ENCODE peak calls at places on chromosomes 11 and 22, in seven cellular contexts. U, B, C, F, V, M and W are unnamed samples.

GRCh38 chr22:24063986-24064385 is 52.9 kb downstream of the CABIN1 start:
- DNase-seq in V (no peak), C (no peak), B (no peak), F (no peak), M (no peak), U (no peak), W (no peak)

GRCh38 chr11:107405260-107405659 is 52.4 kb downstream of the CWF19L2 start:
- DNase-seq in F (no peak), M (no peak), V (no peak), B (no peak), C (no peak), U (no peak), W (no peak)

GRCh38 chr11:73186294-73186850 is 31.7 kb upstream of the P2RY2 start:
- DNase-seq in U (no peak), M (no peak), V (no peak), C (no peak), B (no peak), F (no peak), W (no peak)

GRCh38 chr11:103609117-103610066 is 427.0 kb upstream of the DDI1 start:
- DNase-seq in F (no peak), M (no peak), V (peak), C (peak), B (no peak), U (no peak), W (no peak)

GRCh38 chr11:90555477-90555876 is 332.6 kb upstream of the CHORDC1 start:
- DNase-seq in U (no peak), M (peak), C (no peak), B (no peak), F (no peak), V (no peak), W (no peak)

GRCh38 chr11:24312464-24313238 is 184.2 kb upstream of the LUZP2 start:
- DNase-seq in B (no peak), M (peak), C (peak), F (no peak), U (no peak), V (peak), W (no peak)

GRCh38 chr22:38406617-38407016 is 48.4 kb downstream of the KCNJ4 start:
- DNase-seq in B (no peak), V (peak), M (no peak), C (peak), F (no peak), U (no peak), W (no peak)

GRCh38 chr11:20026629-20027545 is 133.4 kb downstream of the DBX1 start:
- DNase-seq in C (no peak), M (no peak), F (no peak), U (no peak), V (no peak), B (peak), W (no peak)

GRCh38 chr22:19998232-19998951 is 18.2 kb downstream of the ARVCF start:
- DNase-seq in B (no peak), C (no peak), V (no peak), M (peak), F (no peak), U (no peak), W (no peak)

GRCh38 chr22:29706493-29706892 is 13.3 kb upstream of the CABP7 start:
- DNase-seq in M (peak), B (no peak), F (no peak), V (no peak), C (no peak), U (no peak), W (no peak)

GRCh38 chr11:126547161-126547560 is 191.7 kb downstream of the ST3GAL4 start:
- DNase-seq in C (peak), M (no peak), B (no peak), U (no peak), V (peak), F (no peak), W (no peak)

GRCh38 chr22:48947636-48948035 is 880.0 kb downstream of the BRD1 start:
- DNase-seq in B (no peak), C (no peak), V (no peak), M (no peak), U (no peak), F (no peak), W (peak)

GRCh38 chr22:38981005-38981658 is 1.0 kb upstream of the APOBEC3B start:
- DNase-seq in V (peak), M (no peak), C (peak), U (no peak), F (peak), B (peak), W (no peak)

GRCh38 chr11:134139873-134140331 is 71.0 kb downstream of the JAM3 start:
- DNase-seq in B (peak), F (peak), C (peak), M (peak), V (peak), U (peak), W (no peak)

GRCh38 chr11:103897156-103897555 is 139.3 kb upstream of the DDI1 start:
- DNase-seq in V (peak), C (no peak), F (no peak), B (no peak), M (no peak), U (no peak), W (no peak)

GRCh38 chr11:113817162-113817561 is 37.6 kb downstream of the CLDN25 start:
- DNase-seq in V (peak), U (no peak), M (no peak), B (no peak), F (no peak), C (no peak), W (no peak)

GRCh38 chr22:30864441-30865420 is 103.8 kb downstream of the MORC2 start:
- DNase-seq in C (no peak), U (no peak), V (no peak), M (peak), F (no peak), B (no peak), W (no peak)

GRCh38 chr11:111044751-111045407 is 200.6 kb upstream of the POU2AF2 start:
- DNase-seq in F (no peak), U (no peak), B (no peak), V (no peak), C (no peak), M (peak), W (no peak)

GRCh38 chr11:120883404-120884135 is 140.3 kb upstream of the TBCEL start:
- DNase-seq in B (no peak), V (peak), F (no peak), M (peak), C (peak), U (no peak), W (no peak)

GRCh38 chr11:120880791-120881190 is 143.1 kb upstream of the TBCEL start:
- DNase-seq in B (no peak), V (no peak), C (no peak), M (no peak), F (no peak), U (no peak), W (no peak)

GRCh38 chr11:120881591-120881990 is 142.3 kb upstream of the TBCEL start:
- DNase-seq in F (no peak), V (no peak), M (no peak), C (peak), B (no peak), U (no peak), W (no peak)

GRCh38 chr11:120884290-120885020 is 139.4 kb upstream of the TBCEL start:
- DNase-seq in C (no peak), U (no peak), B (no peak), M (peak), F (no peak), V (no peak), W (no peak)

GRCh38 chr11:120882237-120882636 is 141.7 kb upstream of the TBCEL start:
- DNase-seq in U (no peak), V (no peak), C (no peak), B (no peak), M (peak), F (no peak), W (no peak)
- H3K4me3 ChIP-seq in U (no peak), V (no peak), C (no peak), B (no peak), M (no peak), F (no peak), W (no peak)

GRCh38 chr11:2831826-2832717 is 53.5 kb downstream of the CDKN1C start:
- DNase-seq in B (no peak), U (no peak), F (no peak), M (no peak), C (no peak), V (no peak), W (no peak)
- H3K4me3 ChIP-seq in B (no peak), U (no peak), F (no peak), M (no peak), C (no peak), V (no peak), W (no peak)

GRCh38 chr11:64268028-64268686 is 16.3 kb downstream of the BAD start:
- DNase-seq in F (no peak), C (peak), U (no peak), M (no peak), V (no peak), B (no peak), W (no peak)
- H3K4me3 ChIP-seq in F (peak), C (peak), U (peak), M (peak), V (no peak), B (no peak), W (peak)

GRCh38 chr11:2885017-2885675 is 429 bp downstream of the CDKN1C start:
- DNase-seq in U (no peak), M (peak), C (peak), V (peak), B (peak), F (peak), W (no peak)

GRCh38 chr11:2887526-2888195 is 2.1 kb upstream of the CDKN1C start:
- DNase-seq in V (no peak), F (no peak), C (no peak), U (no peak), B (peak), M (no peak), W (no peak)

GRCh38 chr11:2886936-2887335 is 1.4 kb upstream of the CDKN1C start:
- DNase-seq in B (peak), U (no peak), M (no peak), F (no peak), C (no peak), V (no peak), W (no peak)

GRCh38 chr11:2885676-2886081 is at the start of gene CDKN1C:
- DNase-seq in B (peak), U (no peak), M (peak), F (peak), V (peak), C (peak), W (no peak)

GRCh38 chr11:2886191-2886894 is 768 bp upstream of the CDKN1C start:
- DNase-seq in F (no peak), M (no peak), U (no peak), V (no peak), C (peak), B (peak), W (no peak)
- H3K4me3 ChIP-seq in F (peak), M (peak), U (no peak), V (peak), C (no peak), B (no peak), W (peak)

GRCh38 chr11:82890941-82891340 is 9.3 kb downstream of the PRCP start:
- DNase-seq in V (no peak), B (no peak), M (no peak), F (no peak), C (no peak), U (no peak), W (no peak)
- H3K4me3 ChIP-seq in V (no peak), B (no peak), M (no peak), F (no peak), C (no peak), U (no peak), W (no peak)

DNA sequence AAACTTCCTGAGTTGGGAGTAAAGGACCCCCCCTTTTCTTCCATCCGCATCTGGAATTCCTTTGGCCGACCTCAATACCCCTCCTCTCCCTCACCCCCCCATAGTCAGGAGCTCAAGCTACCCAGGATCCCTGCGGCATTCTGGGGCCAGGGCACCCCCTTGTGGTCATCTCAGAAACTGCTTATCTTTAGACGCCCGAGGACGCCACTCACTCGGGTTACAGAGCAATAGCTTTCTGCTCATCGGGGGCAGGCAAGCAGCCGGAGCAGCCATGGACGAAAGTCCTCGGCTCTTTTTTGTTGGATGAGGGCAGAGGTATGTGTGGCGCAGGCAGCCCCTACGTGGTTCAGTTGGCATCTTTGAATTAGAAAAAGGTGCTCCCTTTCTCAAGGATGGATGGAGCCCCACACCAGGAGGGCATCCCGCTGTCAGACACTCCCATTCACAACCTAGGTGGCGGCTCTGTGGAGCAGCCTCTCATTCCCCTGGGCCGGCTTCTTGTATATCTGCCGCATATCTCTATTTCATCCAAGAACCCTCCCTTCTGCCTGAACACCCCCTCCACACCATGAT is 2.3 kb downstream of the C1QTNF5 start:
- DNase-seq in U (peak), V (no peak), F (peak), M (peak), B (peak), C (peak), W (no peak)
- H3K4me3 ChIP-seq in U (no peak), V (peak), F (no peak), M (no peak), B (no peak), C (peak), W (peak)

GRCh38 chr22:46707305-46707704 is 30.7 kb downstream of the CERK start:
- DNase-seq in F (no peak), U (no peak), B (no peak), C (no peak), M (no peak), V (no peak), W (no peak)

GRCh38 chr22:46703996-46704370 is 34.1 kb downstream of the CERK start:
- DNase-seq in B (no peak), C (no peak), V (no peak), M (no peak), F (no peak), U (no peak), W (no peak)

GRCh38 chr22:46707827-46708570 is 30.1 kb downstream of the CERK start:
- DNase-seq in U (no peak), B (no peak), F (no peak), V (no peak), C (no peak), M (no peak), W (no peak)

GRCh38 chr22:46703166-46703995 is 34.7 kb downstream of the CERK start:
- DNase-seq in U (no peak), V (no peak), B (no peak), F (no peak), M (no peak), C (no peak), W (no peak)

DNA sequence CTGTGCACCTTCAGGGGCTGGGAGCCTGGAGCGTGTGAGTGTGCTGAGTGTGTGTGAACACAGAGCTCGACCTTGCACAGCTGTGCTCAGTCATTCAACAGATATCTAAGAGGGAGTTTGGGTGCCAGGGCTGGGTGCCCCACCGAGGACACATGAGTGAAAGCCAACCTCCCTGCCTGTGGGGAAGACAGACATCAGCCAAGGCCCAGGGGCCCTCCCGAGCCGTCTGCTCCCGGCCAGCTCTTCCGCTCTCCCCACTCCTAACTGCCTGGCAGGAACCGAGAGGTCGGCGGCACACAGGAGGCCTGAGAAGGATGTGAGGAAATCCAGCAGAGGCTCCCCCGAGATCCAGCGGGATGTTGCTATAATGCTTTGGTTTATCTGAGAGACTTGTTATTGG is 32.0 kb downstream of the CERK start:
- DNase-seq in B (no peak), M (no peak), V (no peak), C (no peak), F (no peak), U (no peak), W (no peak)
- H3K4me3 ChIP-seq in B (no peak), M (no peak), V (no peak), C (no peak), F (no peak), U (no peak), W (no peak)

GRCh38 chr11:18632841-18633240 is 1.3 kb downstream of the SPTY2D1 start:
- DNase-seq in M (no peak), C (no peak), U (no peak), B (no peak), V (peak), F (no peak), W (no peak)
- H3K4me3 ChIP-seq in M (peak), C (peak), U (peak), B (no peak), V (peak), F (peak), W (peak)

DNA sequence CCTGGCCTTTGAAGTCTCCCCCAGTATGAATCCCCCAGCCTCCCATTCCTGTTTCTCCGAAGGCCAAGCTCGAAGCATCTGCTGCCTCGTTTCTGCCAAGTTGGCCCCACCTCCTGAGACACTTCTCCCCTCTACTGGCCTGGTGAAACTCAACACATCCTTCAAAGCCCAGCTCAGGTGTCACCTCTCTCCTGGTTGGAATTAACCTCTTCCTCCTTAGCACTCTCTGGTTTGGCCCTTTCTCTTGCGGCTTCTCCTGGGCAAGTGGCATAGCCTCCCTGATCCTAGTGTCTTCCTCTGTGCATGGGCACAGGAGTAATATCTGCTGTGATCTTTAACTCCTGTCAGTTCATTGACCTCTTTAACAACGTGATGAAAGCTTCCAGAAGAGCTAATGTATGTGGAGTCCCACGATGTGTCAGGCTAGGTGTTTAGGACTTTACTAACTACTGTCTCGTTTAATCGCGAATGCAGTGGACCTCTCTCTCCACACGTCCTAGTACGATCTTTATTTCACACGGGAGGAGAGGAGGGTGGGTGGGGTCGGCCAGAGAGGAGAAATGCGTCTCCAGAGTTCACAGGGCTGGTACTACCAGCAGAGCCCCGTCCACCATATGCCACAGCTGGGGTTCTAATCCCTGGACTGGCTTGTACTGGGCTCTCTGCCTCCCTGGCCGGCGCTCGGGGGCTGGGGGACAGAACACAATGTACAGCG is 824 bp upstream of the PTPRJ start:
- DNase-seq in C (no peak), B (no peak), F (no peak), U (no peak), M (peak), V (no peak), W (no peak)
- H3K4me3 ChIP-seq in C (peak), B (no peak), F (peak), U (peak), M (peak), V (peak), W (peak)

DNA sequence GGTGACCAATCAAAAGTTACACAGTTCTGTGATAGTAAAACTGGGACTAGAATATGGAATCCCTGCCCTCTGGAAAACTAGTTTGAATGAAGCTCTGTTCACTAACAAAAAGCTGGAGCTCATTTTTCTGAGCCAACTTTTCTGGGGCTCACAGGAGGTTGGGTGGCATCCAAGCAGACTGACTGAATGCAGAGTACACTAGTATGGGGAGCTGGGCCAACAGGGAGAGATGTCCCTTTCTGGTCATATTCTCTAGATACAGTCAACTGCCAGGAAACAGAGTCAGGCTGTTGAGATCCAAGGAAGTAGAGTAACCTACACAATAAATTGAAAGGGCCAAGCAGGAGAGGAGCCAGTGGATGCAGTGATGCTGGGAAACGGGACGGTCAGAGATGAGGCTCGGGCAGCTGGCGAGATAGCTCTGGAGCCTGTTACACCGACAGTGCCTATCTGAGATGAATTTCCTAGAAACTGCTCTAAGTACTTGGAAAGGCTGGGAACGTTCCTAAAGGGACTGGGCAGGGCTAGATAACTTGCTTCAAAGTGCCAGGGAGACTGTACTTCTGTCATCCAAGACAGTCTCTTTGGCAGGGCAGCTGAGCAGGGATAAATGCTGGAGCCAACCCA is 71.1 kb downstream of the LARGE2 start:
- DNase-seq in C (peak), F (peak), U (no peak), V (no peak), B (peak), M (no peak), W (no peak)
- H3K4me3 ChIP-seq in C (no peak), F (no peak), U (no peak), V (no peak), B (no peak), M (no peak), W (no peak)